ENCODE peak calls at places on chromosomes 5 and 9, in nine cellular contexts. C, W, N, M, D, V, X, K and F are unnamed samples.

GRCh38 chr9:7489018-7489417 is 310.6 kb downstream of the DMAC1 start:
- DNase-seq in C (no peak), W (no peak), N (no peak), M (peak), D (no peak), V (no peak), X (no peak), K (no peak), F (no peak)

GRCh38 chr9:4258321-4259093 is 41.4 kb downstream of the GLIS3 start:
- DNase-seq in C (peak), W (no peak), N (peak), M (no peak), D (no peak), V (no peak), X (no peak), K (no peak), F (peak)

GRCh38 chr9:127233582-127234350 is 30.8 kb upstream of the GARNL3 start:
- DNase-seq in C (no peak), W (no peak), N (no peak), M (no peak), D (no peak), V (no peak), X (no peak), K (no peak), F (no peak)

GRCh38 chr9:91039125-91039834 is 237.7 kb downstream of the SYK start:
- DNase-seq in C (no peak), W (no peak), N (no peak), M (no peak), D (no peak), V (no peak), X (no peak), K (no peak), F (no peak)

GRCh38 chr5:155729684-155730059 is 597.3 kb upstream of the SGCD start:
- DNase-seq in C (no peak), W (no peak), N (no peak), M (peak), D (no peak), V (no peak), X (no peak), K (no peak), F (no peak)

GRCh38 chr9:138062196-138062595 is 184.6 kb downstream of the CACNA1B start:
- DNase-seq in C (no peak), W (no peak), N (no peak), M (no peak), D (no peak), V (no peak), X (no peak), K (no peak), F (no peak)

GRCh38 chr9:91048739-91049138 is 247.1 kb downstream of the SYK start:
- DNase-seq in C (no peak), W (no peak), N (no peak), M (no peak), D (no peak), V (no peak), X (no peak), K (no peak), F (no peak)

GRCh38 chr5:75640395-75640794 is 29.1 kb downstream of the ANKDD1B start:
- DNase-seq in C (peak), W (no peak), N (peak), M (no peak), D (peak), V (no peak), X (peak), K (no peak), F (peak)

GRCh38 chr5:141039517-141039916 is 11.7 kb upstream of the PCDHB1 start:
- DNase-seq in C (no peak), W (no peak), N (no peak), M (peak), D (no peak), V (no peak), X (no peak), K (peak), F (no peak)

GRCh38 chr9:136087741-136088480 is 7.2 kb downstream of the NACC2 start:
- DNase-seq in C (no peak), W (no peak), N (no peak), M (no peak), D (no peak), V (no peak), X (no peak), K (no peak), F (no peak)